ENCODE peak calls at places on chromosomes 16 and 17, in ten cellular contexts. T is uterus; H is fibroblast of lung; S is WTC11; G is AG09309; D is upper lobe of right lung; R is heart left ventricle; Q is CD8-positive, alpha-beta T cell; P is colonic mucosa; M is GM12865. B is an unnamed sample.

GRCh38 chr17:50044483-50044882 is 11.4 kb upstream of the ITGA3 start:
- DNase-seq in T (no peak), R (no peak), S (no peak), P (no peak), H (no peak), M (no peak), Q (no peak), D (no peak), G (no peak), B (no peak)

GRCh38 chr17:43842975-43843325 is 4.0 kb upstream of the CD300LG start:
- DNase-seq in T (no peak), S (no peak), P (no peak), H (no peak), D (peak; percentile 57), G (no peak), Q (no peak), M (no peak), R (no peak), B (no peak)

GRCh38 chr17:80195671-80196529 is 24.2 kb downstream of the SGSH start:
- DNase-seq in D (no peak), T (no peak), S (peak; percentile 81), M (peak; percentile 43), H (no peak), Q (peak; percentile 63), P (no peak), R (no peak), G (no peak), B (peak; percentile 26)

GRCh38 chr16:11949527-11949926 is 7.7 kb upstream of the NPIPB2 start:
- DNase-seq in P (no peak), T (no peak), G (peak; percentile 16), D (peak; percentile 68), M (peak; percentile 82), Q (peak; percentile 10), R (no peak), S (peak; percentile 36), H (peak; percentile 53), B (peak; percentile 56)

GRCh38 chr17:2090210-2090641 is 35.3 kb downstream of the HIC1 start:
- DNase-seq in P (no peak), H (no peak), Q (no peak), T (no peak), D (no peak), R (no peak), M (peak; percentile 61), G (no peak), S (no peak), B (no peak)

GRCh38 chr17:73030501-73030911 is 62.0 kb downstream of the SLC39A11 start:
- DNase-seq in T (no peak), Q (no peak), D (no peak), R (no peak), G (no peak), S (no peak), P (peak; percentile 19), H (peak; percentile 61), M (no peak), B (no peak)

GRCh38 chr16:71855937-71856662 is 10.3 kb downstream of the ATXN1L start:
- DNase-seq in P (no peak), G (no peak), H (no peak), R (no peak), S (no peak), Q (peak; percentile 18), D (no peak), T (no peak), M (peak; percentile 70), B (no peak)

GRCh38 chr17:34110315-34110714 is 144.8 kb upstream of the CCL2 start:
- DNase-seq in M (no peak), D (no peak), H (no peak), R (no peak), Q (no peak), P (no peak), S (no peak), T (no peak), G (no peak), B (no peak)

DNA sequence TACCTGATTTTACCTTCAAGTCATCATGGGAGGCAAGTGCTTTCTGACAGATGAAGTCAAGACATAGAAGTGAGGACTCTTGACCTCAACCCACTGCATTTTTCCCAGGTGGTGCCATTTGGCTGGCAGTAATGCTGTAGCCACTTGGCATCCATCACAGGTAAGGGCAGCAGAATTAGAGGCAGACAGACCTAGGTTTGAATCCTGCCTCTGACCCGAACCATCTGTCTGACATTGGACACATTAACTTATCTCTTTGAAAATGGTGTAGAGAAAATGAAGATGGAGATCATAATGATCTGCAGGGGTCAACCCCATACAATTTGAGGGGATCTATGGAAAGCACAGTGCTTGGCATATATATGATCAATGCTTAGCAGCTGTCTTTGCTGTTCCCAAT is 505.5 kb downstream of the NPIPA7 start:
- DNase-seq in S (no peak), P (no peak), R (no peak), T (no peak), Q (no peak), M (no peak), G (no peak), H (no peak), D (no peak), B (no peak)
- TF ChIP-seq CTCF in S (no peak), P (no peak), R (no peak), T (no peak), Q (no peak), M (no peak), G (no peak), H (no peak), D (no peak), B (no peak)

DNA sequence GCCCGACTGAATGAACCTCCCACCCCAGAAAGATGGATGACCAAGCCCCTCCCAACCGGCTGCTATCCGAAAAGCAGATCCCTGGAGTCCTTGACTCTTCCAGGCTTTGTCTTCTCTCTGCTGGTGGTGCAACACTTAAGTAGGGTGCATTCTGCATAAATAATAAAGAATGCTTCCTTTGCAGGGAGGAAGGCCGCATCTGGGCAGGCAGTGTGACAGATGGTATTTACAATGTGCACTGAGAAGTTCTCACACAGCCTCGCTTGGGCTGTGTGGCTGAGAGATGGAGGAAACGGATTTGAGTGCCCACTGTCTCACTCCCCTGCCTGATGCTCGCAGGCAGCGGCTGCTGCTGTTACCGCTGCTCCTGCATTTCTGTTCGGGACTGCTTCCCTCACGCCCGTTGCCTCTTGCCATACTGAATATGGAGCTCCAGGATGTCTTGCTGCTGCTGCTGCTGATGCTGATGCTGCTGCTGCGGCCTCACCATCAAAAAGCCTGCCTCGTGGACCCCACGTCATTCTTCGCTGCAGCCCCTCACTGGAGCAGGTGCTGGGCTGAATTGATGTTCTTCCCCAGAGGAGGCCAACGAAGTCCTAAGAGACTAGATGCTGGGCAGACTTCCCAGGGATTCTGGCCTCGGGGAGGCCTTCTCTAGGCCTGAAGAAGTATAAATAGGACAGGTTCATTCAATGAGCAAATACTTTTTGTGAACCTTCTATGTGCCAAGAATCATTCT is 7.1 kb upstream of the RHBDL3 start:
- DNase-seq in M (no peak), H (no peak), P (no peak), D (no peak), T (no peak), Q (no peak), S (no peak), G (no peak), R (no peak), B (no peak)
- TF ChIP-seq CTCF in M (no peak), H (no peak), P (no peak), D (no peak), T (no peak), Q (no peak), S (no peak), G (no peak), R (no peak), B (no peak)

DNA sequence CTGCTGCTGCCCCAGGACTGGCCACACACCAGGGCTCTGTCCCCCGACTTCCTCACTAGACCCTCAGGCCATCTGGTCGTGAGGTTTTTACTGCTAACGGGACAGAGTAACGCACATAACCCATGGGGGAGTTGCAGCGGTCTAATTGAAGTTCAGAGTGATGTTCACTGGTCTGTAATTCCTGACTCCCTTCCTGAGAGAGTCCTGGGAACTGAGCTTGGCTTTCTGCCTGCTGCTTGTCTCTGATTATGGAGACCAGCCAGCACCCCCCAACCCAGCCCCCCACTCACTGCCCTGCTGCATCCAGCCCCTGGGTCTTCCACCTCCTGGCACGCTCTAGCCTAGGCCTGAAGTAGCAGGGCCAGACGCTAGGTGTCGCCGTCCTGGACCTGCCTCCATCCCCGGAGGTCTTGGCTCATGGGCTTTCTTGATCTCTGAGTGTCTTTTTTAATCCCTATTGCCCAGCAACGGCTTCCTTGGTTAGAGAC is 192.9 kb downstream of the CCDC182 start:
- DNase-seq in M (peak; percentile 62), Q (peak; percentile 22), P (no peak), D (no peak), G (no peak), H (peak; percentile 34), T (peak; percentile 40), R (no peak), S (peak; percentile 81), B (no peak)
- TF ChIP-seq CTCF in M (peak; percentile 70), Q (no peak), P (no peak), D (peak; percentile 34), G (peak; percentile 49), H (peak; percentile 26), T (peak; percentile 50), R (no peak), S (peak; percentile 57), B (no peak)

GRCh38 chr16:31132979-31133599 is 2.4 kb downstream of the PRSS8 start:
- DNase-seq in Q (no peak), T (no peak), G (no peak), R (no peak), D (no peak), H (no peak), M (no peak), S (no peak), P (no peak), B (no peak)

GRCh38 chr16:31135535-31136286 is at the start of gene PRSS8:
- DNase-seq in R (no peak), H (no peak), M (no peak), G (no peak), Q (no peak), P (peak; percentile 97), D (peak; percentile 95), T (no peak), S (peak; percentile 68), B (peak; percentile 63)

GRCh38 chr16:31134091-31134571 is 1.4 kb downstream of the PRSS8 start:
- DNase-seq in P (peak; percentile 27), G (no peak), Q (no peak), R (no peak), M (no peak), T (no peak), H (no peak), D (no peak), S (no peak), B (peak; percentile 67)

GRCh38 chr16:31136287-31136662 is 748 bp upstream of the PRSS8 start:
- DNase-seq in M (no peak), S (no peak), T (no peak), P (no peak), G (no peak), D (no peak), H (no peak), Q (no peak), R (no peak), B (no peak)

DNA sequence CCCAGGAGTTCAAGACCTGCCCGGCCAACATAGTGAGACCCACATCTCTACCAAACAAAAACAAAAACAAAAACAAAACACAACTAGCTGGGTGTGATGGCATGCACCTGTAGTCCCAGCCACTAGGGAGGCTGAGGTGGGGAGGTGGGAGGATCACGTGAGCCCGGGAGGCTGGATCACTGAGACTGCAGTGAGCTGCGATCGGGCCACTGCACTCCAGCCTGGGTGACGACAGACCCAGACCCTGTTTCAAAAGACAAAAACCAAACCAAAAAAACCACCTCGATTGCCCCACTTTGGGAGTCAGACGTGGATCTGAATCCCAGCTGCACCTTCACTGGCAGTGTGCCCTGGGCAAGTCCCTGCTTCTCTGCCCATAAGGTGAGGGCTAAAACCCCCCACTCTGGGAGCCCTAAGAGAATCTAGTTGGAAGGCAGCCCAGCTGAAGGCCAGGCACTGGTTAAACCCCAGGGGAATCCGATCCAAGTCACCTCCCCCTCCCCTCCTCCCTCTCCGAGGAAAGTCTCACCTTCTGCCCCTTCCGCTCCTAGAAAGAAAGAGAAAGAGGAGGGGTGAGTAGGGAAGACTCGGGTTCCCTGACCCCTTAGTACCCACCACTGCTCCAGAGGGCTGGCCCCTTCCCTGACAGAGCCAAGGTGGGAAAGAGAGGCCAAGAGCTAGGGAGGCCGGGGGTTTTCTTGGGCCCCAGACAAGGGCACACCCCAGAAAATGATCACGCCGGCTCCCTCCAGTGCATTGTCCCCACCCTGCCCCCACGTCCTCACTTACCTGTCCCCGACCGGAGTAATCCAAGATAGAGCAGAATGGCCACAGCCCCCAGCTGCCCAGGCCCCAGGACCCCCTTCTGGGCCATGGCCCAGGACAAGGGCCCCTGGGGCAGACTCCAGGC is 647 bp downstream of the PRSS8 start:
- DNase-seq in S (peak; percentile 63), M (no peak), H (peak; percentile 8), P (peak; percentile 80), T (no peak), D (peak; percentile 88), G (no peak), R (no peak), Q (no peak), B (peak; percentile 88)
- TF ChIP-seq CTCF in S (no peak), M (no peak), H (no peak), P (peak; percentile 10), T (no peak), D (no peak), G (no peak), R (no peak), Q (no peak), B (no peak)

B was measured in MCF 10A.